ENCODE peak calls at places on chromosomes 11 and 22, in ten cellular contexts. L is stomach, N is K562, B is esophagus muscularis mucosa, D is suprapubic skin, X is transverse colon, M is sigmoid colon, S is H1, U is GM12878, P is HepG2. F is an unnamed sample.

GRCh38 chr11:1401656-1402221 is 12.0 kb downstream of the BRSK2 start:
- DNase-seq in B (no peak), S (no peak), U (no peak), D (no peak), M (no peak), X (peak; percentile 59), N (peak; percentile 84), P (peak; percentile 30), L (peak; percentile 66), F (peak; percentile 87)

GRCh38 chr11:96338910-96339703 is 3.9 kb downstream of the MAML2 start:
- DNase-seq in S (no peak), X (peak; percentile 56), D (peak; percentile 69), N (no peak), P (peak; percentile 25), M (peak; percentile 72), U (peak; percentile 87), B (no peak), L (no peak), F (peak; percentile 70)

GRCh38 chr11:35658028-35658948 is 4.3 kb upstream of the TRIM44 start:
- DNase-seq in D (no peak), U (no peak), L (no peak), S (no peak), N (no peak), B (no peak), M (no peak), X (no peak), P (no peak), F (no peak)

GRCh38 chr11:17764446-17765218 is 30.1 kb downstream of the KCNC1 start:
- DNase-seq in M (no peak), B (no peak), U (no peak), D (no peak), P (no peak), X (no peak), L (no peak), S (no peak), N (no peak), F (peak; percentile 52)

GRCh38 chr11:120546312-120547205 is 35.0 kb downstream of the GRIK4 start:
- DNase-seq in L (peak; percentile 31), M (no peak), P (no peak), D (peak; percentile 78), B (no peak), S (no peak), N (no peak), U (no peak), X (peak; percentile 24), F (peak; percentile 37)

GRCh38 chr22:35632902-35633301 is 15.3 kb upstream of the APOL6 start:
- DNase-seq in M (peak; percentile 63), D (peak; percentile 30), P (no peak), U (no peak), N (no peak), B (no peak), X (no peak), S (no peak), L (no peak), F (no peak)

GRCh38 chr11:2406878-2407410 is 6.4 kb downstream of the TSSC4 start:
- DNase-seq in X (no peak), M (no peak), D (no peak), B (no peak), P (no peak), S (no peak), L (no peak), N (no peak), U (no peak), F (peak; percentile 84)

GRCh38 chr22:49658902-49659280 is 168.8 kb downstream of the BRD1 start:
- DNase-seq in B (no peak), M (no peak), L (no peak), X (no peak), U (no peak), P (no peak), S (no peak), D (no peak), N (no peak), F (no peak)

GRCh38 chr11:3836903-3837302 is 3.9 kb downstream of the RHOG start:
- DNase-seq in N (no peak), P (no peak), S (no peak), B (no peak), M (no peak), L (peak; percentile 31), U (no peak), D (no peak), X (peak; percentile 50), F (no peak)

GRCh38 chr11:67698247-67698646 is 23.8 kb upstream of the ALDH3B2 start:
- DNase-seq in S (no peak), X (no peak), U (no peak), L (no peak), P (peak; percentile 49), B (no peak), D (no peak), N (peak; percentile 41), M (no peak), F (no peak)

GRCh38 chr22:23910496-23911190 is 16.5 kb downstream of the MIF start:
- DNase-seq in S (no peak), X (no peak), P (no peak), M (no peak), D (no peak), U (no peak), N (no peak), B (no peak), L (no peak), F (no peak)

DNA sequence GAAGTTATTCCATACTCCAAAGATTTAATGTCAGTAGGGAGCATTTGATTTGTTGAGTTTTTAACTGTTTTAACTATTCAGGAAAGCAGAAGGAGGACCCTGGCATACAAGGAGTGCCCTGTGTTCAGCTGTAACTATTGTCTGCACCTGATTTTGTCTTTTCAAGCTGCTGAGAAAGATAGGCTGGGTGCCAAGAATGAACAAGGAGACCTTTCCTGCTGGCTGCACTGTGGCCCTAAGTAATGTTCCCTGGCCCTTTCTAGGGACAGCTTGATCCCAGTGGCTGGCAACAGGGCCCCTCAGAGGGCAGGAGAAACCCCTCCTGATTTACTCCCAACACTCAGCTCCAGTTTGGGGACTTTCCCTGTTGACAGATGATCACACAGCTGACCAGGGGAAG is 67.5 kb upstream of the CSNK2A3 start:
- DNase-seq in B (no peak), N (peak; percentile 29), P (no peak), U (no peak), S (no peak), M (no peak), X (no peak), L (no peak), D (no peak), F (no peak)
- TF ChIP-seq EP300 in B (no peak), N (no peak), P (no peak), U (no peak), S (no peak), M (no peak), X (no peak), L (no peak), D (no peak), F (no peak)

GRCh38 chr11:5174934-5175333 is 20.4 kb upstream of the OR52A1 start:
- DNase-seq in N (no peak), B (no peak), P (no peak), S (no peak), X (no peak), M (no peak), D (no peak), U (no peak), L (no peak), F (no peak)

GRCh38 chr11:5178046-5178837 is 22.2 kb downstream of the OR51V1 start:
- DNase-seq in U (no peak), L (no peak), X (no peak), B (no peak), N (no peak), M (no peak), D (no peak), S (no peak), P (no peak), F (no peak)
- TF ChIP-seq POLR2AphosphoS5 in U (no peak), L (no peak), X (no peak), B (no peak), N (no peak), M (no peak), D (no peak), S (no peak), P (no peak), F (no peak)

GRCh38 chr11:69427906-69428880 is 53.3 kb upstream of the LINC01488 start:
- DNase-seq in S (no peak), L (no peak), X (no peak), B (no peak), U (no peak), D (no peak), P (no peak), N (no peak), M (peak; percentile 40), F (no peak)

GRCh38 chr11:69429716-69430491 is 51.6 kb upstream of the LINC01488 start:
- DNase-seq in N (no peak), D (no peak), P (no peak), U (no peak), B (no peak), L (no peak), M (peak; percentile 58), X (no peak), S (no peak), F (no peak)

GRCh38 chr11:69425444-69425843 is 56.0 kb upstream of the LINC01488 start:
- DNase-seq in U (no peak), L (no peak), B (no peak), P (no peak), D (no peak), N (peak; percentile 49), X (no peak), M (no peak), S (no peak), F (no peak)

GRCh38 chr11:69425895-69426544 is 55.4 kb upstream of the LINC01488 start:
- DNase-seq in B (no peak), U (no peak), M (no peak), X (no peak), S (no peak), P (no peak), L (no peak), D (no peak), N (no peak), F (no peak)

GRCh38 chr11:69427337-69427736 is 54.1 kb upstream of the LINC01488 start:
- DNase-seq in N (no peak), L (no peak), B (no peak), S (no peak), M (peak; percentile 61), D (no peak), U (no peak), X (no peak), P (peak; percentile 93), F (no peak)
- TF ChIP-seq POLR2A in N (no peak), L (no peak), B (no peak), S (no peak), M (no peak), D (no peak), U (no peak), X (no peak), P (peak; percentile 50), F (no peak)

GRCh38 chr22:41762980-41763779 is 37.3 kb upstream of the CCDC134 start:
- DNase-seq in S (peak; percentile 67), N (peak; percentile 49), D (no peak), M (no peak), U (no peak), L (no peak), X (peak; percentile 44), B (no peak), P (peak; percentile 39), F (no peak)
- TF ChIP-seq EP300 in S (no peak), N (no peak), D (no peak), M (no peak), U (no peak), L (no peak), X (no peak), B (no peak), P (no peak), F (no peak)

GRCh38 chr11:65700377-65700776 is 11.7 kb upstream of the KAT5 start:
- DNase-seq in D (no peak), B (no peak), P (no peak), L (no peak), N (no peak), M (no peak), U (no peak), X (no peak), S (no peak), F (no peak)
- TF ChIP-seq POLR2AphosphoS5 in D (no peak), B (no peak), P (no peak), L (no peak), N (no peak), M (no peak), U (no peak), X (no peak), S (no peak), F (no peak)

F was measured in upper lobe of left lung.